ENCODE peak calls at places on chromosome 22, in eight cellular contexts. One of them, this sample, is unnamed.

GRCh38 chr22:32830957-32831356 is 29.5 kb downstream of the TIMP3 start:
- DNase-seq in progenitor cell of endocrine pancreas: no peak
- DNase-seq in stimulated activated CD8-positive, alpha-beta memory T cell treated with anti-CD3 and anti-CD28 coated beads, Interleukin-2, amount 100 ng/mL, for 1 hour: no peak
- DNase-seq in NCI-H82: no peak
- DNase-seq in spleen: no peak
- DNase-seq in fibroblast of villous mesenchyme: no peak
- DNase-seq in iris pigment epithelial cell: no peak
- DNase-seq in HCEC 1CT: no peak
- DNase-seq in this sample: no peak

GRCh38 chr22:23908561-23909205 is 14.5 kb downstream of the MIF start:
- DNase-seq in progenitor cell of endocrine pancreas: no peak
- DNase-seq in stimulated activated CD8-positive, alpha-beta memory T cell treated with anti-CD3 and anti-CD28 coated beads, Interleukin-2, amount 100 ng/mL, for 1 hour: no peak
- DNase-seq in NCI-H82: no peak
- DNase-seq in spleen: no peak
- DNase-seq in fibroblast of villous mesenchyme: peak; percentile 18
- DNase-seq in iris pigment epithelial cell: no peak
- DNase-seq in HCEC 1CT: no peak
- DNase-seq in this sample: no peak

GRCh38 chr22:29944339-29944738 is 61.4 kb downstream of the MTMR3 start:
- DNase-seq in progenitor cell of endocrine pancreas: no peak
- DNase-seq in stimulated activated CD8-positive, alpha-beta memory T cell treated with anti-CD3 and anti-CD28 coated beads, Interleukin-2, amount 100 ng/mL, for 1 hour: no peak
- DNase-seq in NCI-H82: no peak
- DNase-seq in spleen: no peak
- DNase-seq in fibroblast of villous mesenchyme: peak; percentile 18
- DNase-seq in iris pigment epithelial cell: no peak
- DNase-seq in HCEC 1CT: no peak
- DNase-seq in this sample: no peak

GRCh38 chr22:20174785-20175596 is 24.1 kb upstream of the CCDC188 start:
- DNase-seq in progenitor cell of endocrine pancreas: no peak
- DNase-seq in stimulated activated CD8-positive, alpha-beta memory T cell treated with anti-CD3 and anti-CD28 coated beads, Interleukin-2, amount 100 ng/mL, for 1 hour: no peak
- DNase-seq in NCI-H82: peak; percentile 59
- DNase-seq in spleen: no peak
- DNase-seq in fibroblast of villous mesenchyme: peak; percentile 13
- DNase-seq in iris pigment epithelial cell: peak; percentile 23
- DNase-seq in HCEC 1CT: no peak
- DNase-seq in this sample: no peak

GRCh38 chr22:47027766-47028165 is 265.3 kb downstream of the TBC1D22A start:
- DNase-seq in progenitor cell of endocrine pancreas: no peak
- DNase-seq in stimulated activated CD8-positive, alpha-beta memory T cell treated with anti-CD3 and anti-CD28 coated beads, Interleukin-2, amount 100 ng/mL, for 1 hour: no peak
- DNase-seq in NCI-H82: no peak
- DNase-seq in spleen: peak; percentile 50
- DNase-seq in fibroblast of villous mesenchyme: no peak
- DNase-seq in iris pigment epithelial cell: no peak
- DNase-seq in HCEC 1CT: no peak
- DNase-seq in this sample: no peak

GRCh38 chr22:49687333-49687732 is 140.3 kb downstream of the BRD1 start:
- DNase-seq in progenitor cell of endocrine pancreas: no peak
- DNase-seq in stimulated activated CD8-positive, alpha-beta memory T cell treated with anti-CD3 and anti-CD28 coated beads, Interleukin-2, amount 100 ng/mL, for 1 hour: no peak
- DNase-seq in NCI-H82: no peak
- DNase-seq in spleen: peak; percentile 48
- DNase-seq in fibroblast of villous mesenchyme: no peak
- DNase-seq in iris pigment epithelial cell: no peak
- DNase-seq in HCEC 1CT: no peak
- DNase-seq in this sample: no peak

GRCh38 chr22:30887861-30888260 is 80.7 kb downstream of the MORC2 start:
- DNase-seq in progenitor cell of endocrine pancreas: no peak
- DNase-seq in stimulated activated CD8-positive, alpha-beta memory T cell treated with anti-CD3 and anti-CD28 coated beads, Interleukin-2, amount 100 ng/mL, for 1 hour: no peak
- DNase-seq in NCI-H82: no peak
- DNase-seq in spleen: no peak
- DNase-seq in fibroblast of villous mesenchyme: no peak
- DNase-seq in iris pigment epithelial cell: no peak
- DNase-seq in HCEC 1CT: no peak
- DNase-seq in this sample: no peak

GRCh38 chr22:44497218-44497903 is 672 bp downstream of the RTL6 start:
- DNase-seq in progenitor cell of endocrine pancreas: no peak
- DNase-seq in stimulated activated CD8-positive, alpha-beta memory T cell treated with anti-CD3 and anti-CD28 coated beads, Interleukin-2, amount 100 ng/mL, for 1 hour: no peak
- DNase-seq in NCI-H82: peak; percentile 14
- DNase-seq in spleen: peak; percentile 82
- DNase-seq in fibroblast of villous mesenchyme: peak; percentile 36
- DNase-seq in iris pigment epithelial cell: peak; percentile 9
- DNase-seq in HCEC 1CT: no peak
- DNase-seq in this sample: no peak

This sample was measured in CD4-positive, CD25-positive, alpha-beta regulatory T cell.